ENCODE peak calls at places on chromosomes 12 and 14, in eight cellular contexts. N is activated CD8-positive, alpha-beta T cell treated with anti-CD3 and anti-CD28 coated beads for 36 hours; J is cardiac muscle cell; F is cardiac fibroblast; C is mesothelial cell of epicardium; A is WTC11; Q is colonic mucosa; K is progenitor cell of endocrine pancreas. O is an unnamed sample.

GRCh38 chr12:46608431-46609280 is 217.1 kb downstream of the SLC38A4 start:
- DNase-seq in N (no peak), J (peak; percentile 53), F (peak; percentile 29), C (no peak), A (no peak), Q (no peak), K (no peak), O (no peak)

GRCh38 chr12:132068250-132068649 is 75.9 kb downstream of the DDX51 start:
- DNase-seq in N (no peak), J (no peak), F (no peak), C (no peak), A (no peak), Q (no peak), K (no peak), O (no peak)

GRCh38 chr12:52949413-52950331 is 754 bp downstream of the KRT18 start:
- DNase-seq in N (no peak), J (peak; percentile 94), F (peak; percentile 92), C (no peak), A (peak; percentile 43), Q (peak; percentile 90), K (peak; percentile 56), O (peak; percentile 91)

GRCh38 chr14:101823511-101824120 is 62.1 kb downstream of the PPP2R5C start:
- DNase-seq in N (peak; percentile 88), J (peak; percentile 17), F (peak; percentile 36), C (no peak), A (no peak), Q (no peak), K (no peak), O (no peak)

GRCh38 chr14:41605550-41606248 is 977 bp upstream of the LRFN5 start:
- DNase-seq in N (no peak), J (peak; percentile 69), F (peak; percentile 67), C (peak; percentile 60), A (peak; percentile 76), Q (peak; percentile 17), K (peak; percentile 14), O (no peak)

GRCh38 chr14:78848234-78848820 is 678.2 kb downstream of the NRXN3 start:
- DNase-seq in N (peak; percentile 6), J (peak; percentile 39), F (peak; percentile 34), C (peak; percentile 71), A (peak; percentile 69), Q (peak; percentile 19), K (peak; percentile 36), O (no peak)

GRCh38 chr14:52031781-52032180 is 37.1 kb downstream of the NID2 start:
- DNase-seq in N (no peak), J (peak; percentile 97), F (peak; percentile 98), C (no peak), A (no peak), Q (no peak), K (no peak), O (peak; percentile 97)

GRCh38 chr14:57822081-57822480 is 43.8 kb downstream of the SLC35F4 start:
- DNase-seq in N (no peak), J (no peak), F (no peak), C (no peak), A (no peak), Q (no peak), K (no peak), O (no peak)

GRCh38 chr12:24839268-24839791 is 109.6 kb downstream of the BCAT1 start:
- DNase-seq in N (peak; percentile 88), J (peak; percentile 39), F (no peak), C (no peak), A (no peak), Q (no peak), K (no peak), O (no peak)

GRCh38 chr12:12483438-12483837 is 79.2 kb downstream of the DUSP16 start:
- DNase-seq in N (no peak), J (no peak), F (no peak), C (no peak), A (no peak), Q (no peak), K (no peak), O (no peak)

DNA sequence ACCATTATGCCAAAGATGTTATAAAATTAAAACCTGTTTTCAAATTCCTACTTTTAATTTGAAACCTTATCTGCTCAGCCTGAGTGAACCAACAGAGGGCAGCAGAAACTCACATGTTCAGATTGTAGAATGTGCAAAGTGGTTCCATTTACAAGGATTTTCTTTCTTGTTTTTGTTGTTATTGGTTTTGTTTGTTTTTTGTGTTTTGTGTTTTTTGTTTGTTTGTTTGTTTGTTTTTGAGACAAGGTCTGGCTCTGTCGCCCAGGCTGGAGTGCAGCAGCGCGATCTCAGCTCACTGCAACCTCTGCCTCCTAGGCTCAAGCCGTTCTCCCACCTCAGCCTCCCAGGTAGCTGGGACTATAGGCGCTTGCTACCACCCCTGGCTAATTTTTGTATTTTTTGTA is 22.8 kb upstream of the GARIN2 start:
- DNase-seq in N (peak; percentile 63), J (peak; percentile 66), F (peak; percentile 70), C (no peak), A (peak; percentile 28), Q (peak; percentile 42), K (no peak), O (no peak)
- TF ChIP-seq CTCF in N (peak; percentile 77), J (peak; percentile 82), F (peak; percentile 78), C (peak; percentile 79), A (peak; percentile 40), Q (peak; percentile 76), K (peak; percentile 84), O (peak; percentile 86)

GRCh38 chr14:75293920-75294648 is 15.5 kb downstream of the FOS start:
- DNase-seq in N (peak; percentile 94), J (peak; percentile 99), F (peak; percentile 99), C (peak; percentile 97), A (peak; percentile 95), Q (peak; percentile 96), K (peak; percentile 94), O (peak; percentile 96)

GRCh38 chr14:75295491-75296338 is 17.1 kb downstream of the FOS start:
- DNase-seq in N (peak; percentile 88), J (peak; percentile 90), F (peak; percentile 88), C (peak; percentile 87), A (peak; percentile 90), Q (peak; percentile 89), K (peak; percentile 72), O (no peak)

GRCh38 chr14:75294649-75295033 is 16.0 kb downstream of the FOS start:
- DNase-seq in N (no peak), J (no peak), F (peak; percentile 37), C (no peak), A (peak; percentile 32), Q (no peak), K (no peak), O (no peak)

GRCh38 chr14:75292886-75293285 is 14.3 kb downstream of the FOS start:
- DNase-seq in N (no peak), J (no peak), F (no peak), C (no peak), A (no peak), Q (no peak), K (no peak), O (no peak)

DNA sequence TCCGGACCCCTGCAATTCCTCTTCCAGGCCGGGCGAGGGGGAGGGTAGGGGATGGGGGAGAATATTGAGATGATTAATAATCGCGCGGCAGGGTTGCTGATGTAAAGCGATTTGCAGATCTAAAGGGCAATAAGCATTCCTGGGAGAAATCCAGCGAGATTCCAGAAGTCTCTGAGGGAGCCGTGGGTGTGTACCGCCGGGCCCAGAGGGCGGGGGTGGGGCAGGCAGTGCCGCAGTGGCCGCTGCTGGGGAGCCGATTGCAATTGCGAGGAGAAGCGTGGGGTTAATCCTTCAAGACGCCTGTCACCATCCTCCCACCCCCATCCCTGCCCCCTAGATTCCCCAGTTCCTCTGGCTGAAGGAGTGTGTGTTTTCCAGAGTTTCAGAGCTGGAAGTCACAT is 16.4 kb downstream of the FOS start:
- DNase-seq in N (peak; percentile 32), J (peak; percentile 90), F (peak; percentile 92), C (peak; percentile 63), A (peak; percentile 50), Q (peak; percentile 87), K (peak; percentile 25), O (peak; percentile 88)
- TF ChIP-seq CTCF in N (peak; percentile 0), J (no peak), F (no peak), C (no peak), A (no peak), Q (no peak), K (no peak), O (no peak)

GRCh38 chr14:77311217-77311616 is 9.5 kb downstream of the POMT2 start:
- DNase-seq in N (no peak), J (peak; percentile 24), F (peak; percentile 32), C (no peak), A (no peak), Q (no peak), K (no peak), O (peak; percentile 72)

GRCh38 chr14:77315115-77315944 is 5.4 kb downstream of the POMT2 start:
- DNase-seq in N (no peak), J (no peak), F (no peak), C (no peak), A (no peak), Q (no peak), K (no peak), O (no peak)

GRCh38 chr14:77314539-77314938 is 6.1 kb downstream of the POMT2 start:
- DNase-seq in N (no peak), J (no peak), F (no peak), C (no peak), A (no peak), Q (no peak), K (no peak), O (no peak)

GRCh38 chr14:77314043-77314442 is 6.6 kb downstream of the POMT2 start:
- DNase-seq in N (no peak), J (peak; percentile 68), F (peak; percentile 79), C (no peak), A (no peak), Q (no peak), K (no peak), O (peak; percentile 70)

DNA sequence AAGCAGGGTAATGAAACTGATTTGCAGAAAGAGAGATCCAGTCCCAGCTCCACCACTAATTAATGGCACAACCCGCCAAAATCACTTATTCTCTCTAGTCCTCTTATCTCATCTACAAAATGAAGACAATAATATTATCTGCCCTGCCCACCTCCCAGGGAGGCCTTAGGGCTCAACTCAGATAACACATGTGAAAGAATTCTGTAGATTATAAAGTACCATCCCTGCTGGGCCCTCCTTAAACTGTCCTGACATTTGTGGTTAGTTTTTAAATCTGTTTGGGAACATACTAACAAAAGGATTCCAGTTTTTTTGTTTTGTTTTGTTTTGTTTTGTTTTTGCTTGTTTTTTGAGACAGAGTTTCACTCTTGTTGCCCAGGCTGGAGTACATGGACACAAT is 7.3 kb downstream of the POMT2 start:
- DNase-seq in N (no peak), J (no peak), F (no peak), C (no peak), A (no peak), Q (no peak), K (no peak), O (no peak)
- TF ChIP-seq CTCF in N (no peak), J (no peak), F (no peak), C (no peak), A (no peak), Q (no peak), K (no peak), O (no peak)

DNA sequence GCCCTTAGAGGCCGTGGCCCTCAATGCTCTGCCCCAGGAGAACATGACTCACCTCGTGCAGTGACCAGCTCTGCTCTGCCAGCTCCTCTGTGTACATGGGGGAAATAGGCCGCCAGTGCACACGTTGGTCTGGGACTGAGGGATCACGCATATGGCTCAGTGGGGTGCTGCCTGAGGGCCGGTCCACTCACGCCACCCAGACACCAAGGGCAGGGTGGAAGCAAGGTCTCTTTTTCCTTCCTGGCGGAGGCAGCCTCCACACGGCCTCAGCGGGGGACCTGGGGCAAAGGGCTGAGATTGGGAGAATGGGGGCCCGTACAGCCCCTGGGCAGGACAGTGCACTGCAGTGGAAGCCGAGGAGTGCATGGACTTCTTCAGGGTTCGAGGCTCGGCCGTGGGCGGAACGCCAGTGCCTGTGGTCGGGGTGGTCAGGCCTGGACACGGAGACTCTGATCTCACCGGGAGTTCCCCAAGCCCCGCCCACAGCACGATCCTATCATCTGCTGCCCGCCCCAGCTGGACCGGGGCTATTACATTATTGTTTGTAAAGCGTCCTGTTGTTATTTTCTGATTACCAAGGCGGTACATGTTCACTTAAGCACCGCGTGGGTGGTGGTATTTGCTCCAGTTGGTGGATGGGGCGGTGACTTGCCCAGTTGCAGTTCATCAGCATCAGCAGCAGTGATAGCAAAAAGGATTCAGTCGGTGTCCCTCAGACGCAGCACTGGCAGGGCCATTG is 38.8 kb upstream of the TDRD9 start:
- DNase-seq in N (no peak), J (peak; percentile 44), F (peak; percentile 27), C (no peak), A (no peak), Q (peak; percentile 86), K (no peak), O (no peak)
- TF ChIP-seq CTCF in N (no peak), J (no peak), F (no peak), C (no peak), A (no peak), Q (no peak), K (no peak), O (no peak)

O was measured in retinal pigment epithelial cell.